ENCODE peak calls at places on chromosome 19, in six cellular contexts. T, Y, U, F, O and C are unnamed samples.

GRCh38 chr19:45767410-45767880 is 1.6 kb downstream of the SIX5 start:
- DNase-seq in U (peak), O (peak), T (no peak), F (peak), Y (peak), C (no peak)

GRCh38 chr19:44817725-44818469 is 9.0 kb downstream of the BCAM start:
- DNase-seq in Y (no peak), T (no peak), U (no peak), F (no peak), O (no peak), C (no peak)

GRCh38 chr19:44988896-44989563 is 12.2 kb upstream of the RELB start:
- DNase-seq in T (no peak), U (peak), F (peak), O (peak), Y (peak), C (peak)

GRCh38 chr19:1363599-1363998 is 20.1 kb upstream of the NDUFS7 start:
- DNase-seq in Y (no peak), U (no peak), T (no peak), F (no peak), O (no peak), C (no peak)

GRCh38 chr19:40610396-40611064 is 9.4 kb downstream of the LTBP4 start:
- DNase-seq in U (peak), T (no peak), Y (no peak), F (no peak), O (peak), C (no peak)

GRCh38 chr19:31147234-31147633 is 202.0 kb downstream of the TSHZ3 start:
- DNase-seq in U (no peak), T (no peak), F (no peak), Y (no peak), O (no peak), C (no peak)

GRCh38 chr19:741506-742131 is 9.3 kb upstream of the MISP start:
- DNase-seq in Y (no peak), F (no peak), O (no peak), U (no peak), T (no peak), C (peak)

GRCh38 chr19:912181-913079 is 589 bp downstream of the R3HDM4 start:
- DNase-seq in F (no peak), Y (peak), O (no peak), U (no peak), T (no peak), C (peak)

GRCh38 chr19:21482863-21483276 is 22.5 kb upstream of the ZNF429 start:
- DNase-seq in Y (peak), F (peak), T (no peak), O (peak), U (peak), C (peak)

GRCh38 chr19:33362508-33363228 is 10.8 kb upstream of the CEBPG start:
- DNase-seq in O (no peak), U (no peak), F (no peak), Y (no peak), T (no peak), C (no peak)

GRCh38 chr19:55189424-55189823 is 9.3 kb upstream of the SYT5 start:
- DNase-seq in U (no peak), O (peak), Y (peak), T (no peak), F (peak), C (no peak)

GRCh38 chr19:13633109-13633508 is 126.8 kb upstream of the CACNA1A start:
- DNase-seq in O (no peak), U (peak), Y (peak), F (peak), T (no peak), C (no peak)

GRCh38 chr19:45140144-45140503 is 20.7 kb downstream of the NKPD1 start:
- DNase-seq in T (no peak), F (no peak), Y (no peak), U (no peak), O (no peak), C (no peak)

GRCh38 chr19:17333611-17334413 is 843 bp downstream of the ANO8 start:
- DNase-seq in T (no peak), Y (peak), O (no peak), F (peak), U (peak), C (peak)

GRCh38 chr19:18754501-18754900 is 36.6 kb downstream of the COMP start:
- DNase-seq in O (no peak), Y (peak), U (no peak), F (no peak), T (no peak), C (no peak)

GRCh38 chr19:36054119-36054732 is at the start of gene THAP8:
- DNase-seq in O (peak), Y (peak), F (peak), U (peak), T (peak), C (peak)

GRCh38 chr19:41691268-41691970 is 3.3 kb upstream of the CEACAM7 start:
- DNase-seq in F (no peak), U (peak), O (no peak), T (no peak), Y (peak), C (peak)

GRCh38 chr19:1445185-1445931 is 4.6 kb upstream of the APC2 start:
- DNase-seq in U (peak), T (no peak), Y (peak), F (no peak), O (peak), C (peak)

GRCh38 chr19:32581704-32582164 is 744 bp downstream of the PDCD5 start:
- DNase-seq in U (no peak), T (no peak), F (peak), O (peak), Y (peak), C (no peak)

GRCh38 chr19:32224371-32225244 is 120.8 kb upstream of the ZNF507 start:
- DNase-seq in U (peak), T (no peak), O (peak), F (peak), Y (peak), C (peak)

GRCh38 chr19:43420954-43421353 is 6.3 kb downstream of the TEX101 start:
- DNase-seq in U (peak), O (no peak), Y (no peak), T (no peak), F (no peak), C (no peak)

GRCh38 chr19:42433503-42434260 is 6.5 kb upstream of the LIPE start:
- DNase-seq in U (peak), Y (peak), O (peak), F (no peak), T (no peak), C (peak)

GRCh38 chr19:42546831-42547500 is 18.7 kb upstream of the CEACAM1 start:
- DNase-seq in T (no peak), U (no peak), Y (no peak), F (no peak), O (no peak), C (no peak)

GRCh38 chr19:46049597-46049996 is 8.8 kb upstream of the IGFL4 start:
- DNase-seq in Y (no peak), T (no peak), F (no peak), O (no peak), U (no peak), C (peak)

GRCh38 chr19:44280916-44281315 is 21.2 kb downstream of the ZNF233 start:
- DNase-seq in T (no peak), F (no peak), O (no peak), Y (no peak), U (no peak), C (no peak)

GRCh38 chr19:34364830-34365462 is at the start of gene GPI:
- DNase-seq in Y (peak), U (peak), F (no peak), T (no peak), O (peak), C (peak)

GRCh38 chr19:32181356-32181920 is 164.0 kb upstream of the ZNF507 start:
- DNase-seq in T (no peak), U (no peak), F (no peak), O (no peak), Y (no peak), C (no peak)

GRCh38 chr19:6030214-6030507 is 52.2 kb upstream of the RANBP3 start:
- DNase-seq in F (peak), Y (peak), T (no peak), U (no peak), O (no peak), C (no peak)

GRCh38 chr19:35316560-35316959 is 12.4 kb upstream of the CD22 start:
- DNase-seq in T (no peak), O (no peak), U (no peak), Y (no peak), F (no peak), C (no peak)

DNA sequence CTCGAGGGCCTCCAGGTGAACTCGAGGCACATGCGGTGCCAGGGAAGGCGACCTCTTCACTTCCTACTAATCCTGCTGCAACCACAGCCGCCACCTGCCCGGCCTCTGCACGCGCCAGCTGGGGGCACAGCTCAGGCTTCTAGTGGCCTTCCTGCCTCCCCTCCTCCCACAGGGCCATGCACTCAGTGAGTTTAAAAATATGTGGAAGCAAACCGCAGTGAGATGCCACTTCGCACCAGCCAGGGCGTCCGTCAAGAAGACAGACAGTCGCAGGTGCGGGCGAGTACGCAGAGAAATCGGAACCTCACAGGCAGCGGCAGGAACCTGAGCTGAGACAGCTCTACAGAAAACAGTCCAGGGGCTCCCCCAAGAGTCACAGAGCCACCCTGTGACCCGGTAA is 10.4 kb downstream of the LMNB2 start:
- DNase-seq in F (no peak), T (no peak), O (no peak), Y (no peak), U (no peak), C (peak)
- H3K4me3 ChIP-seq in F (no peak), T (no peak), O (no peak), Y (no peak), U (no peak), C (no peak)

GRCh38 chr19:15098505-15098904 is 8.7 kb upstream of the SYDE1 start:
- DNase-seq in T (no peak), Y (no peak), F (no peak), O (no peak), U (no peak), C (no peak)
- TF ChIP-seq CTCF in T (no peak), Y (no peak), F (no peak), O (no peak), U (no peak), C (no peak)

GRCh38 chr19:39168258-39169142 is 28.3 kb upstream of the NCCRP1 start:
- DNase-seq in F (no peak), O (no peak), Y (no peak), U (no peak), T (no peak), C (no peak)
- H3K4me3 ChIP-seq in F (no peak), O (no peak), Y (no peak), U (no peak), T (no peak), C (no peak)

GRCh38 chr19:27975419-27976005 is 1237.4 kb downstream of the UQCRFS1 start:
- DNase-seq in O (no peak), F (no peak), Y (no peak), T (no peak), U (no peak), C (peak)

GRCh38 chr19:27974082-27974513 is 1238.9 kb downstream of the UQCRFS1 start:
- DNase-seq in T (no peak), Y (peak), F (peak), U (peak), O (no peak), C (peak)

GRCh38 chr19:27971869-27972268 is 1241.1 kb downstream of the UQCRFS1 start:
- DNase-seq in Y (no peak), F (no peak), U (no peak), O (no peak), T (no peak), C (no peak)

GRCh38 chr19:27972291-27973040 is 1240.5 kb downstream of the UQCRFS1 start:
- DNase-seq in O (no peak), U (no peak), T (no peak), Y (peak), F (peak), C (no peak)

GRCh38 chr19:27971071-27971470 is 1241.9 kb downstream of the UQCRFS1 start:
- DNase-seq in Y (peak), U (no peak), O (no peak), F (peak), T (no peak), C (no peak)
- TF ChIP-seq CTCF in Y (no peak), U (no peak), O (no peak), F (no peak), T (no peak), C (no peak)

GRCh38 chr19:47572635-47573034 is 313 bp downstream of the ZNF541 start:
- DNase-seq in F (no peak), U (no peak), Y (no peak), T (no peak), O (no peak), C (no peak)
- H3K4me3 ChIP-seq in F (no peak), U (peak), Y (no peak), T (peak), O (no peak), C (no peak)